ENCODE peak calls at places on chromosomes 12 and 14, in ten cellular contexts. N is endothelial cell of umbilical vein; Y is CD8-positive, alpha-beta T cell; O is psoas muscle; Z is H9; D is gastrocnemius medialis; I is GM23248; F is substantia nigra; U is testis; P is K562. Q is an unnamed sample.

GRCh38 chr12:132285991-132286681 is 43.3 kb downstream of the GALNT9 start:
- DNase-seq in N (peak; percentile 68), Y (no peak), O (peak; percentile 40), Z (peak; percentile 66), D (no peak), I (peak; percentile 73), F (no peak), U (peak; percentile 85), P (no peak), Q (no peak)

GRCh38 chr12:42129595-42130204 is 15.0 kb downstream of the GXYLT1 start:
- DNase-seq in N (peak; percentile 86), Y (no peak), O (no peak), Z (no peak), D (peak; percentile 39), I (peak; percentile 83), F (no peak), U (peak; percentile 54), P (no peak), Q (no peak)

GRCh38 chr12:14365294-14366210 is at the start of gene ATF7IP:
- DNase-seq in N (peak; percentile 97), Y (peak; percentile 92), O (peak; percentile 95), Z (peak; percentile 98), D (peak; percentile 96), I (peak; percentile 100), F (peak; percentile 85), U (peak; percentile 99), P (peak; percentile 75), Q (peak; percentile 98)

GRCh38 chr12:104281636-104282035 is 21.9 kb upstream of the EID3 start:
- DNase-seq in N (no peak), Y (no peak), O (no peak), Z (no peak), D (no peak), I (peak; percentile 31), F (no peak), U (no peak), P (no peak), Q (no peak)

GRCh38 chr14:54440454-54440853 is 720 bp downstream of the CNIH1 start:
- DNase-seq in N (no peak), Y (no peak), O (no peak), Z (no peak), D (no peak), I (peak; percentile 39), F (no peak), U (no peak), P (no peak), Q (no peak)

GRCh38 chr12:67943295-67943892 is 45.9 kb upstream of the IFNG-AS1 start:
- DNase-seq in N (peak; percentile 64), Y (peak; percentile 47), O (no peak), Z (no peak), D (peak; percentile 46), I (peak; percentile 81), F (peak; percentile 29), U (peak; percentile 92), P (peak; percentile 11), Q (peak; percentile 87)

GRCh38 chr14:91889477-91890211 is 22.3 kb upstream of the TC2N start:
- DNase-seq in N (peak; percentile 32), Y (no peak), O (no peak), Z (no peak), D (peak; percentile 44), I (no peak), F (peak; percentile 57), U (peak; percentile 54), P (no peak), Q (no peak)

GRCh38 chr12:21221072-21221471 is 90.1 kb downstream of the SLCO1B1 start:
- DNase-seq in N (no peak), Y (no peak), O (no peak), Z (no peak), D (no peak), I (no peak), F (no peak), U (no peak), P (no peak), Q (no peak)

GRCh38 chr12:4810219-4810671 is 90.0 kb downstream of the GALNT8 start:
- DNase-seq in N (no peak), Y (no peak), O (no peak), Z (no peak), D (no peak), I (no peak), F (no peak), U (no peak), P (no peak), Q (no peak)

GRCh38 chr12:111274820-111275219 is 94.1 kb downstream of the PHETA1 start:
- DNase-seq in N (no peak), Y (no peak), O (no peak), Z (no peak), D (no peak), I (peak; percentile 31), F (no peak), U (no peak), P (no peak), Q (no peak)

GRCh38 chr12:21774358-21775129 is at the start of gene KCNJ8:
- DNase-seq in N (no peak), Y (no peak), O (peak; percentile 76), Z (peak; percentile 95), D (peak; percentile 44), I (peak; percentile 73), F (peak; percentile 18), U (peak; percentile 35), P (peak; percentile 56), Q (peak; percentile 58)

GRCh38 chr14:66483322-66483721 is 2.8 kb upstream of the CCDC196 start:
- DNase-seq in N (no peak), Y (no peak), O (no peak), Z (no peak), D (peak; percentile 27), I (peak; percentile 21), F (no peak), U (no peak), P (no peak), Q (no peak)

DNA sequence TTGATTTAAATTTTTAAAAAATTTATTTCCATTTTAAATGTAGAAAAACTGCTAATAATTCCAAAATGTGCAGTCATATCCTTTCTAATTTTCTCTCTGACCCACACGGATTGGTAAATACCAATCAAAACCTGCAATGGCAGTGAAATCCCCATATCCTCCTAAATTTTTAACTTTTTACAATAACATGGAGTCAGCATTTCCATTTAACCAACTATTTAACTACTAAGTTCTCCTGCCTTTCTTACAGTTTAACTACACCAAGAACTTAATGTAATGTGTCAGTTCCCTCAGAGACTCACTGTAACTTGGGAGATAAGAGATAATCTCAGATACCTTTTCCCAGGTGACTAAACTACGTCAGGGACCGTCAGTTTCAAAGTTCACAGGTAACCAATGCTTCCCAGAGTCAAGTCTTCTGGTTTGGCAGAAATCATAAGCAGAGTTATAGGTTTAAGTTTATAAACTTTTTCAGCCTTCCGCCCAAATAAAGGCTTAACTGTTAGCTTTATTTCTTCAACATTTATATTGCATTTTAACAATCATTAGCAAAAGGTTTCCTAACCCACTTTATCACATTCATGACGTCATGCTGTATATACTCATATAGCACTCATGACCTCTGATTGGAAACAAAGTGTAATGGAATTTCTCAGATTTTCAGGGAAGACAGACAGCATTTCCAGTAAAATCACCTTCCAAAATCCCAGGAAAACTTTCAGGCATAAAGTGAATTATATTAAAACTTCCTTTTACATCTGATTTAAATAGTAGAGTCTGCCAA is 7.6 kb downstream of the KRAS start:
- DNase-seq in N (peak; percentile 25), Y (no peak), O (no peak), Z (no peak), D (no peak), I (peak; percentile 58), F (no peak), U (no peak), P (no peak), Q (no peak)
- H3K27ac ChIP-seq in N (no peak overlapping the region), Y (no peak overlapping the region), O (no peak overlapping the region), Z (no peak overlapping the region), D (no peak overlapping the region), I (no peak overlapping the region), F (no peak overlapping the region), U (no peak overlapping the region), P (no peak overlapping the region), Q (no peak overlapping the region)

GRCh38 chr14:32611752-32612151 is 282.7 kb downstream of the AKAP6 start:
- DNase-seq in N (no peak), Y (no peak), O (no peak), Z (no peak), D (no peak), I (peak; percentile 92), F (no peak), U (no peak), P (no peak), Q (no peak)
- H3K27ac ChIP-seq in N (no peak overlapping the region), Y (no peak overlapping the region), O (peak overlapping the region; percentile 47), Z (no peak overlapping the region), D (peak overlapping the region; percentile 26), I (peak overlapping the region; percentile 12), F (no peak overlapping the region), U (no peak overlapping the region), P (no peak overlapping the region), Q (peak overlapping the region; percentile 41)

GRCh38 chr12:27523642-27524488 is at the start of gene PPFIBP1:
- DNase-seq in N (peak; percentile 99), Y (peak; percentile 97), O (peak; percentile 99), Z (peak; percentile 100), D (peak; percentile 99), I (peak; percentile 98), F (peak; percentile 99), U (peak; percentile 99), P (peak; percentile 100), Q (peak; percentile 99)

GRCh38 chr12:27525373-27525772 is 1.4 kb downstream of the PPFIBP1 start:
- DNase-seq in N (peak; percentile 88), Y (no peak), O (no peak), Z (peak; percentile 69), D (no peak), I (peak; percentile 89), F (no peak), U (peak; percentile 16), P (no peak), Q (no peak)

GRCh38 chr12:27524489-27524835 is 456 bp downstream of the PPFIBP1 start:
- DNase-seq in N (no peak), Y (no peak), O (no peak), Z (no peak), D (no peak), I (no peak), F (no peak), U (no peak), P (no peak), Q (no peak)

GRCh38 chr12:27523305-27523641 is 733 bp upstream of the PPFIBP1 start:
- DNase-seq in N (no peak), Y (no peak), O (no peak), Z (no peak), D (no peak), I (no peak), F (no peak), U (no peak), P (peak; percentile 8), Q (no peak)

DNA sequence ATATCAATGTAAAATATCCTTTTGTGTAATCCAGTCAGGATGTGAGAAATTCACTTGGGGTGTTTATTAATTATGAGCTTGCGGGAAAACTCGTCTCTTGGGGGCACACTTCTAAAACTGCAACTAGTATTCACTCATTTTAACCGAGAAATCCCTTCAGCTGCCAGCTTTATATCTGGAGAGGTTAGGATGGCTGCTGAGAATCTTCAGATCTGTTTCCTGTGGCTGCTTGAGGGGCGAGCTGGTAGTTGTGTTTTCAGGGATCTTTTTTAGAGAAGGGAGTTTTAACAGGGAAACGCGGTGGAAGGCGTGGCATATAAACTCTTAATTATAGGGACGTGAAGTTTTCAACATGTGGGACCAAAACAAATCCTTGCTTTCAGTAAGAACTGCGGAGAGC is 833 bp downstream of the PPFIBP1 start:
- DNase-seq in N (peak; percentile 69), Y (no peak), O (no peak), Z (no peak), D (no peak), I (peak; percentile 67), F (no peak), U (peak; percentile 49), P (no peak), Q (no peak)
- H3K27ac ChIP-seq in N (peak overlapping the region; percentile 77), Y (no peak overlapping the region), O (peak overlapping the region; percentile 94), Z (no peak overlapping the region), D (peak overlapping the region; percentile 90), I (peak overlapping the region; percentile 85), F (peak overlapping the region; percentile 54), U (peak overlapping the region; percentile 90), P (no peak overlapping the region), Q (peak overlapping the region; percentile 88)

GRCh38 chr12:64142784-64143183 is 79.3 kb downstream of the KICS2 start:
- DNase-seq in N (no peak), Y (no peak), O (no peak), Z (no peak), D (no peak), I (no peak), F (no peak), U (no peak), P (no peak), Q (no peak)
- H3K27ac ChIP-seq in N (no peak overlapping the region), Y (no peak overlapping the region), O (no peak overlapping the region), Z (no peak overlapping the region), D (no peak overlapping the region), I (no peak overlapping the region), F (no peak overlapping the region), U (no peak overlapping the region), P (no peak overlapping the region), Q (no peak overlapping the region)